ENCODE peak calls at places on chromosomes 16 and 17, in six cellular contexts. T, Z, B, J, M and Q are unnamed samples.

GRCh38 chr16:69831212-69832123 is 69.3 kb downstream of the WWP2 start:
- DNase-seq in B (no peak), T (no peak), J (no peak), M (no peak), Z (no peak), Q (no peak)

GRCh38 chr17:31495049-31495885 is 103.8 kb downstream of the RAB11FIP4 start:
- DNase-seq in Z (no peak), T (no peak), J (no peak), M (no peak), B (no peak), Q (no peak)

GRCh38 chr16:66525396-66526180 is 24.3 kb downstream of the TK2 start:
- DNase-seq in J (no peak), Z (no peak), T (no peak), M (no peak), B (peak), Q (no peak)

GRCh38 chr16:8936421-8936820 is 27.3 kb downstream of the USP7 start:
- DNase-seq in Z (peak), J (peak), B (peak), T (peak), M (peak), Q (peak)

GRCh38 chr16:78918805-78919204 is 681.7 kb downstream of the MAF start:
- DNase-seq in J (no peak), M (no peak), T (no peak), B (no peak), Z (no peak), Q (no peak)

GRCh38 chr16:88013091-88013609 is 61.9 kb downstream of the BANP start:
- DNase-seq in Z (no peak), T (no peak), M (peak), J (peak), B (no peak), Q (no peak)

GRCh38 chr17:72576289-72576759 is 455.5 kb downstream of the SOX9 start:
- DNase-seq in J (no peak), T (no peak), Z (no peak), M (no peak), B (no peak), Q (no peak)

GRCh38 chr17:43839670-43840101 is 6.7 kb upstream of the MPP3 start:
- DNase-seq in Z (no peak), J (no peak), T (no peak), B (no peak), M (no peak), Q (no peak)

GRCh38 chr16:67246945-67247697 is at the start of gene FHOD1:
- DNase-seq in Z (peak), J (peak), M (peak), B (peak), T (peak), Q (peak)

GRCh38 chr16:50697881-50698767 is 4.7 kb downstream of the NOD2 start:
- DNase-seq in Z (no peak), M (no peak), B (peak), T (peak), J (peak), Q (no peak)

GRCh38 chr17:79647456-79647915 is 36.6 kb upstream of the RBFOX3 start:
- DNase-seq in J (no peak), Z (no peak), T (no peak), B (no peak), M (no peak), Q (no peak)

GRCh38 chr17:45299311-45299710 is 17.5 kb downstream of the MAP3K14 start:
- DNase-seq in J (no peak), T (no peak), M (no peak), B (no peak), Z (no peak), Q (no peak)

GRCh38 chr16:77220427-77220826 is 21.2 kb downstream of the SYCE1L start:
- DNase-seq in J (no peak), Z (no peak), M (no peak), T (no peak), B (no peak), Q (no peak)

GRCh38 chr16:20763461-20764232 is at the start of gene ACSM3:
- DNase-seq in Z (no peak), T (peak), M (peak), B (peak), J (peak), Q (peak)

GRCh38 chr16:1981972-1982574 is 804 bp upstream of the NOXO1 start:
- DNase-seq in M (no peak), T (no peak), Z (no peak), B (no peak), J (no peak), Q (no peak)

GRCh38 chr16:66170989-66171388 is 195.5 kb upstream of the CDH5 start:
- DNase-seq in B (no peak), T (no peak), Z (no peak), J (no peak), M (no peak), Q (no peak)

GRCh38 chr16:63530208-63530607 is 1494.0 kb upstream of the CDH8 start:
- DNase-seq in Z (no peak), M (no peak), B (peak), J (no peak), T (no peak), Q (no peak)

GRCh38 chr16:67443299-67443698 is 12.4 kb downstream of the HSD11B2 start:
- DNase-seq in M (no peak), T (no peak), J (no peak), B (peak), Z (no peak), Q (no peak)

GRCh38 chr17:27598337-27599050 is 32.5 kb upstream of the LGALS9 start:
- DNase-seq in M (no peak), T (no peak), J (no peak), Z (no peak), B (no peak), Q (no peak)

GRCh38 chr17:48441231-48441711 is 11.3 kb upstream of the SKAP1 start:
- DNase-seq in M (no peak), T (peak), Z (no peak), B (no peak), J (no peak), Q (no peak)

GRCh38 chr16:87816507-87817100 is 50.8 kb upstream of the KLHDC4 start:
- DNase-seq in J (no peak), M (no peak), B (no peak), Z (no peak), T (no peak), Q (no peak)

DNA sequence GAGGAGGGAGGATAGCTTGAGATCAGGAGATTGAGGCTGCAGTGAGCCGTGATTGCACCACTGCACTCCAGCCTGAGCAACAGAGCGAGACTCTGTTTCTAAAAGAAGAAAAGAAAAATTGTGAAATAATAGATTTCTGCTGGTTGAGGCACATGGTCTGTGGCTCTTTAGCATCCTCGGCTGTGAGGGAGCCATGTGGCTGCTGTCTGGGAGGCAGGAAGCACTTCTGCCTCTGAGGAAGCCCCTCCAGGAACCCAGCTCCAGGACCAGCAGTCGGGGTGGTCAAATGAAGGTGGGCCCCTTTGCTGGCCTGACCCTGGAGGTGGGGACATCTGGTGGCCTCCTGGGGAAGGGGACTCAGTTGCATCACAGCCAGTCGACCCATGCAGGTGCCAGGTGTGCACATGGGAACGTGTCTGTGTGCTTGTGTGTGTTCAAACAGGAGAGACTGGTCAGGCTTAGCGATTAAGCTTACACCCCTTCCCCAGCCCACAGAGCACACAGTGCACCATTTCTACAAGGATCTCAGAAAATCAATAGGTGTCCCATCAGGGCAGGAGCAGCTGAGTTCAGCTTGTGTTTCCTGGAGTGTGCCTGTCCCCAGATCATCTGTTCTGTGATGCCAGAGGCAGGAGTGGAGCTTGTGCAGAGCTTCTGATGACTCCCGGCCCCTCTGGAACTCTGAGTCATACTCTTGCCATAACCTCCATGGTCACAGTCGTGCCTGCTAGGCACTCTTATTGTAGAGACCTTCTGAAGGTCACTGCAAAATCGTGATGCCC is 24.3 kb upstream of the MGAT5B start:
- DNase-seq in J (no peak), M (no peak), T (no peak), B (no peak), Z (no peak), Q (no peak)
- TF ChIP-seq CTCF in J (no peak), M (no peak), T (no peak), B (no peak), Z (no peak), Q (peak)

DNA sequence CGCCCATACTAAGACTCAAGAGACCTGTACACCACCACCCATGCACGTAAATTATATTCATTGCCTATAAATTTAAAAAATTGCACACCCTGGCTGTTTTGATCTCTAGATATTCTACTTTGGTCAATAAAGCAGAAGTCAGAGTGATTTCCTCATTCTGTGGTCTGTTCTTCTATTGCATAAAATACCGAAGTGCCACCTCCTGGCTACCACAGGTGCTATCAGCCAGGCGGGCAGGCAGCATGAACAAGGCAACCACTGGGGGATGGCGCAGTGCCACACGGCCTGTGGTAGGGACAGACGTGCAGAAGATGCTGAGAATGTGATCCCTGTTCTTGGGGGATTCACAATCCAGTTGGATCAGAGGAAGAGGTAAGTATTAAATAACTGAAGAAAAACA is 122.3 kb downstream of the CDK5R1 start:
- DNase-seq in B (no peak), J (no peak), T (peak), Z (no peak), M (no peak), Q (no peak)
- TF ChIP-seq CTCF in B (no peak), J (peak), T (peak), Z (no peak), M (peak), Q (no peak)

DNA sequence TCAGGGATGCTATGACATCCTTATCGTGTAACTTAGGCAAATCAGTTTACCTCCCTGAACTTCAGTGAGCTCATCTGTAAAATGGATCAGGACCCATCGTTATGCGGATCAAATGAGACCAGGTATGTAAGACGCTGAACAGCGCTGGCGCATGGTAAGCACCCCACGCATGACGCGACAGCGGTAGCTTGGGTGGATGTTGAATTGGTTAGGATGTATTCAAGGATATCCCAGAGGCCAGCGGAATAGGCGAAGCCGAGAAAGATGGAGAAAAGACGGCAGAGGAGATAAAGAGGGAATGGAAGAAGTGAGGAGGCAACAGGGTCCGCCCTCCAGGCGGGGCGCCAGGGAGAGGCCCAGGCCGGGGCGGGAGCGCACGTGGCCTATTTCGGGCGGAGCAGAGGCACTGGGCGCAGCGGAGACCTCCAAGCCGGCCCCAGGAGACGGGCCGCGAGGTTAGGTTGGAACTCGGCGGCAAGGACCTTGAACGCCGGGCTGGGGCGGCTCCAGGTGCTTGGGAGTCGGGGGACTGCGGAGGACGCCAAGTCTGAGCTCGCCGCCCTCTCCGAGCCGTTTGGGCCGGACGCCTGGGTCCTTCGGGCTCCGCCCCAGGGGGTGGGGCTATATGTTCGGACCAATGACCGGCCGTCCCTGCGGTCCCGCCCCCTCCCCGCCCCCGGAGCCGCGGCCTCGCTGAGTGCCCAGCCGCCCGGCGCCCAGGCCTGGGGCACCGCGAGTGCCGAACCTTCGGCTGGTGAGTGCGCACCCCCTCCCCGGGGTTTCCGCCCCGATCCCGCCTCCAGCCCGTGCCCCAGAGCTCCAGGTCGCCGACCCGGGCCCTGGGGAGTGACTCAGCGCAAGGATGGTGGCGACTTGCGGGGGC is at the start of gene ZNF771:
- DNase-seq in B (peak), T (peak), J (peak), M (peak), Z (peak), Q (peak)
- TF ChIP-seq CTCF in B (no peak), T (no peak), J (no peak), M (peak), Z (no peak), Q (peak)

GRCh38 chr16:11218324-11218962 is 37.6 kb downstream of the SOCS1 start:
- DNase-seq in Z (no peak), B (no peak), M (no peak), J (no peak), T (no peak), Q (no peak)
- TF ChIP-seq CTCF in Z (peak), B (peak), M (peak), J (peak), T (peak), Q (peak)